ENCODE peak calls at places on chromosomes 2 and 18, in seven cellular contexts. K is osteoblast; F is mucosa of gallbladder; C is lung microvascular endothelial cell; W is NCI-H345; Q is stimulated activated CD4-positive, alpha-beta T cell treated with anti-CD3 and anti-CD28 coated beads, Interleukin-4, amount 100 ng/mL, for 4 hours; E is activated naive CD4-positive, alpha-beta T cell treated with anti-CD3 and anti-CD28 coated beads for 36 hours. X is an unnamed sample.

GRCh38 chr2:173669271-173669853 is 295.8 kb downstream of the SP3 start:
- DNase-seq in C (no peak), E (no peak), Q (no peak), F (no peak), W (no peak), K (no peak), X (no peak)

GRCh38 chr2:232457121-232458011 is 1.4 kb downstream of the ALPI start:
- DNase-seq in E (no peak), W (no peak), Q (no peak), C (no peak), K (peak), F (no peak), X (no peak)

GRCh38 chr18:22167091-22167470 is 2.3 kb upstream of the GATA6 start:
- DNase-seq in E (no peak), Q (no peak), F (no peak), C (peak), W (no peak), K (no peak), X (no peak)

GRCh38 chr18:8800876-8801262 is 95.5 kb downstream of the MTCL1 start:
- DNase-seq in E (no peak), Q (no peak), C (peak), F (no peak), W (no peak), K (peak), X (no peak)

GRCh38 chr2:39300044-39300820 is 56.5 kb upstream of the CDKL4 start:
- DNase-seq in E (no peak), C (no peak), F (no peak), K (no peak), W (no peak), Q (no peak), X (no peak)

GRCh38 chr2:45849491-45850283 is 198.2 kb downstream of the PRKCE start:
- DNase-seq in Q (no peak), K (peak), F (peak), W (peak), C (peak), E (no peak), X (no peak)

GRCh38 chr2:234714711-234715110 is 217.8 kb upstream of the ARL4C start:
- DNase-seq in C (no peak), E (no peak), Q (no peak), K (no peak), F (no peak), W (no peak), X (no peak)

GRCh38 chr2:63719052-63719451 is 122.6 kb upstream of the UGP2 start:
- DNase-seq in K (no peak), C (no peak), E (no peak), Q (no peak), F (no peak), W (no peak), X (no peak)

GRCh38 chr2:62536873-62537547 is 31.0 kb upstream of the TMEM17 start:
- DNase-seq in Q (no peak), F (peak), E (no peak), W (no peak), C (no peak), K (no peak), X (no peak)

GRCh38 chr18:35376742-35377695 is at the start of gene ZNF396:
- DNase-seq in Q (peak), E (peak), F (peak), W (peak), K (peak), C (peak), X (peak)

GRCh38 chr2:215420471-215420935 is 15.4 kb downstream of the FN1 start:
- DNase-seq in C (no peak), K (no peak), W (no peak), F (no peak), Q (no peak), E (no peak), X (no peak)

GRCh38 chr18:70698574-70698973 is 409.7 kb downstream of the SOCS6 start:
- DNase-seq in F (no peak), W (no peak), Q (no peak), C (no peak), E (no peak), K (no peak), X (no peak)

GRCh38 chr2:124804014-124804940 is 779.2 kb downstream of the CNTNAP5 start:
- DNase-seq in E (no peak), C (peak), F (peak), Q (no peak), K (peak), W (peak), X (no peak)

GRCh38 chr2:191038241-191038725 is 24.3 kb upstream of the STAT1 start:
- DNase-seq in E (no peak), F (no peak), W (no peak), Q (no peak), C (peak), K (no peak), X (peak)

GRCh38 chr18:4603955-4604354 is 148.8 kb upstream of the DLGAP1 start:
- DNase-seq in E (no peak), F (no peak), Q (no peak), W (no peak), K (no peak), C (no peak), X (no peak)

GRCh38 chr2:59463401-59463800 is 1090.1 kb downstream of the BCL11A start:
- DNase-seq in Q (no peak), W (no peak), K (no peak), C (no peak), E (no peak), F (no peak), X (no peak)

GRCh38 chr18:11179959-11180519 is 30.7 kb upstream of the PIEZO2 start:
- DNase-seq in E (no peak), W (no peak), K (no peak), F (no peak), Q (no peak), C (no peak), X (no peak)

GRCh38 chr2:168524005-168524404 is 67.9 kb downstream of the CERS6 start:
- DNase-seq in E (no peak), K (no peak), C (no peak), W (no peak), Q (no peak), F (no peak), X (no peak)

GRCh38 chr2:198314559-198315153 is 510.3 kb downstream of the PLCL1 start:
- DNase-seq in Q (no peak), E (no peak), C (peak), F (no peak), K (no peak), W (peak), X (no peak)

GRCh38 chr2:157441072-157441454 is 2.8 kb downstream of the CYTIP start:
- DNase-seq in K (no peak), C (no peak), W (no peak), Q (no peak), E (no peak), F (no peak), X (no peak)

GRCh38 chr18:43265465-43265864 is 11.8 kb downstream of the SYT4 start:
- DNase-seq in K (no peak), Q (no peak), F (no peak), W (no peak), E (no peak), C (no peak), X (no peak)

GRCh38 chr2:47437287-47437686 is 34.3 kb downstream of the MSH2 start:
- DNase-seq in W (no peak), K (no peak), F (no peak), Q (no peak), C (peak), E (no peak), X (no peak)

GRCh38 chr2:96407041-96407918 is 71.7 kb downstream of the NCAPH start:
- DNase-seq in F (peak), E (peak), K (peak), W (peak), Q (peak), C (peak), X (peak)

GRCh38 chr18:76394780-76395476 is 100.1 kb downstream of the ZNF516 start:
- DNase-seq in W (no peak), C (no peak), F (no peak), Q (no peak), K (peak), E (no peak), X (no peak)

GRCh38 chr2:47724221-47724981 is 58.5 kb upstream of the MSH6 start:
- DNase-seq in F (no peak), E (no peak), W (no peak), C (no peak), Q (no peak), K (no peak), X (no peak)

GRCh38 chr2:63792523-63792922 is 49.2 kb upstream of the UGP2 start:
- DNase-seq in C (peak), Q (no peak), E (no peak), F (no peak), K (peak), W (no peak), X (no peak)

GRCh38 chr2:129698593-129698992 is 280.9 kb upstream of the RAB6C start:
- DNase-seq in K (no peak), F (peak), W (no peak), Q (no peak), C (no peak), E (no peak), X (no peak)

GRCh38 chr18:38427234-38427633 is 861.6 kb upstream of the CELF4 start:
- DNase-seq in F (no peak), W (peak), Q (no peak), E (peak), C (no peak), K (no peak), X (peak)

GRCh38 chr18:51107594-51108305 is 77.7 kb downstream of the SMAD4 start:
- DNase-seq in K (peak), C (peak), F (no peak), W (no peak), E (peak), Q (no peak), X (no peak)

GRCh38 chr2:75047907-75048625 is 89.6 kb downstream of the POLE4 start:
- DNase-seq in K (no peak), E (no peak), C (peak), W (no peak), Q (no peak), F (no peak), X (no peak)

GRCh38 chr18:54675076-54675475 is 84.0 kb downstream of the DYNAP start:
- DNase-seq in C (no peak), W (no peak), F (no peak), Q (no peak), E (no peak), K (no peak), X (no peak)

GRCh38 chr2:120389036-120389391 is 43.1 kb downstream of the INHBB start:
- DNase-seq in F (no peak), Q (no peak), K (peak), C (no peak), W (no peak), E (no peak), X (no peak)

GRCh38 chr2:149112068-149112467 is 73.6 kb downstream of the LYPD6B start:
- DNase-seq in W (no peak), C (no peak), E (no peak), K (no peak), Q (no peak), F (no peak), X (no peak)

GRCh38 chr18:50819027-50819726 is 639 bp downstream of the MRO start:
- DNase-seq in W (peak), Q (no peak), K (peak), C (no peak), F (peak), E (no peak), X (no peak)